ENCODE peak calls at places on chromosomes 1 and 21, in ten cellular contexts. S is colonic mucosa; T is fibroblast of mammary gland; I is MCF 10A; K is activated CD8-positive, alpha-beta T cell treated with anti-CD3 and anti-CD28 coated beads for 36 hours; P is fibroblast of lung; C is GM06990; Z is BE2C; L is GM13976; M is sigmoid colon. F is an unnamed sample.

GRCh38 chr1:227449051-227449450 is 114.3 kb upstream of the ZNF678 start:
- DNase-seq in I (peak), P (peak), K (peak), Z (peak), T (peak), L (peak), C (no peak), S (no peak), M (no peak), F (peak)

GRCh38 chr1:198155253-198155652 is 1.5 kb upstream of the NEK7 start:
- DNase-seq in C (no peak), L (no peak), I (peak), K (no peak), S (no peak), Z (no peak), M (no peak), P (peak), T (peak), F (no peak)

GRCh38 chr1:165444897-165445370 is at the start of gene RXRG:
- DNase-seq in P (peak), K (peak), M (peak), C (no peak), T (peak), Z (peak), L (no peak), I (no peak), S (no peak), F (no peak)

GRCh38 chr1:38371505-38371844 is 324.9 kb upstream of the POU3F1 start:
- DNase-seq in Z (no peak), K (no peak), C (no peak), S (no peak), T (no peak), L (no peak), M (no peak), P (no peak), I (no peak), F (no peak)

GRCh38 chr1:229065613-229066012 is 205.3 kb upstream of the RAB4A start:
- DNase-seq in C (no peak), M (no peak), K (no peak), I (no peak), Z (no peak), P (no peak), T (no peak), L (no peak), S (no peak), F (no peak)

GRCh38 chr1:21909787-21910503 is 27.2 kb downstream of the HSPG2 start:
- DNase-seq in T (peak), Z (no peak), L (peak), I (no peak), S (no peak), K (peak), C (peak), M (peak), P (peak), F (peak)

GRCh38 chr1:208479435-208479834 is 235.3 kb upstream of the PLXNA2 start:
- DNase-seq in C (no peak), P (no peak), M (no peak), L (no peak), K (no peak), I (no peak), S (no peak), Z (no peak), T (no peak), F (no peak)

GRCh38 chr1:10779201-10779600 is 17.2 kb downstream of the CASZ1 start:
- DNase-seq in T (no peak), P (no peak), Z (no peak), I (peak), C (no peak), M (no peak), L (no peak), S (peak), K (peak), F (no peak)

GRCh38 chr1:241276391-241276790 is 80.6 kb downstream of the RGS7 start:
- DNase-seq in M (no peak), K (no peak), T (peak), S (no peak), P (no peak), L (no peak), Z (no peak), I (peak), C (no peak), F (no peak)

GRCh38 chr1:234707641-234708040 is 97.7 kb upstream of the IRF2BP2 start:
- DNase-seq in Z (no peak), L (no peak), K (no peak), S (peak), I (peak), T (peak), M (peak), P (peak), C (no peak), F (no peak)

GRCh38 chr1:151888972-151889570 is 20.2 kb downstream of the THEM4 start:
- DNase-seq in K (no peak), L (peak), I (peak), S (no peak), C (no peak), P (no peak), Z (no peak), M (no peak), T (peak), F (peak)

GRCh38 chr1:158203693-158204457 is 23.2 kb downstream of the CD1D start:
- DNase-seq in C (no peak), L (peak), I (peak), S (peak), K (peak), M (no peak), Z (peak), T (peak), P (peak), F (peak)

GRCh38 chr1:54487571-54488050 is 60.4 kb upstream of the ACOT11 start:
- DNase-seq in T (no peak), P (no peak), Z (no peak), C (no peak), I (no peak), M (no peak), L (no peak), S (peak), K (no peak), F (peak)

GRCh38 chr1:51966559-51966958 is 23.9 kb downstream of the RAB3B start:
- DNase-seq in P (no peak), K (no peak), C (no peak), I (no peak), T (no peak), M (no peak), S (no peak), L (no peak), Z (no peak), F (no peak)

GRCh38 chr1:210251680-210252490 is 19.3 kb downstream of the SERTAD4 start:
- DNase-seq in Z (no peak), K (no peak), S (peak), L (peak), T (no peak), P (no peak), C (no peak), M (no peak), I (no peak), F (peak)

GRCh38 chr21:42495765-42496119 is 282 bp downstream of the RSPH1 start:
- DNase-seq in P (peak), C (no peak), T (peak), S (peak), I (no peak), M (no peak), K (no peak), Z (no peak), L (no peak), F (no peak)

GRCh38 chr21:42495027-42495426 is 997 bp downstream of the RSPH1 start:
- DNase-seq in P (no peak), Z (no peak), S (no peak), M (no peak), C (no peak), L (no peak), K (no peak), I (no peak), T (no peak), F (no peak)

GRCh38 chr21:42498012-42498411 is 2.0 kb upstream of the RSPH1 start:
- DNase-seq in T (no peak), S (no peak), M (no peak), L (no peak), C (no peak), K (no peak), I (no peak), P (no peak), Z (no peak), F (no peak)

GRCh38 chr21:42496839-42497202 is 797 bp upstream of the RSPH1 start:
- DNase-seq in Z (no peak), K (peak), C (no peak), M (peak), L (no peak), I (no peak), S (peak), T (peak), P (peak), F (no peak)

DNA sequence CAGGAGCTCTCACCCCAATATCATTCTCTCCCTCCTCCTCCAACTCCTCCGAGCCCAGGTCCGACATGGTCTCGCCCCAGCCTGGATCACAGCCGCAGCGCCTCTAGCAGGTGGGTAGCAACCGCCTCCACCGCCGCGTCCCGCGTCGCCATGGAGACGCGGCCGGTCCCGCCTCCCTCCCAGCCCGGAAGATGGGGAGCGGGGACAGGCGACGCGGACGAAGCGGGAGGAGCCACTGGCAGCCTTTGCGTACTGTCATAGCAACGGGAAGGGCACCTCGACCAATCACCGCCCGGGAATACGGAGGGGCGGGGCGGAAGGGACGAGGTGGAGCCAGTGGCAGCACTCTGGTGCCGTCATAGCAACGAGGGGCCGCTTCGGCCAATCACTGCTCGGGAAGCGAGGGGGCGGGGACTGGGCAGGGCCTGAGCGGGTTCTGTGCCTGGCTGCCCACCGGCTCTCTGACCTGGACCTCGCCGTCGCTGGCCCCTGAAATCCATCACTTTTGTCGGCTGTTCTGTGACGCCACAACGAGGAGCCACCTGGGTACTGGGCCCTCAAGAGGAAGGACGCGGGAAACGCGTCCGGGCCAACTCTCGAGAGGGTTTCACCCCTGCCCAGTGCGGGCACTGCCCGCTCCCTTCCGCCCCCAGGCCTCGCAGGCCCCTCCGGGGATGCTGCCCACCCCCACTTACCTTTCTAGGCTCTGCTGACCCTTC is at the start of gene RSPH1:
- DNase-seq in P (peak), K (peak), M (peak), Z (peak), S (peak), I (peak), T (peak), C (peak), L (peak), F (peak)
- TF ChIP-seq CTCF in P (no peak), K (no peak), M (no peak), Z (no peak), S (no peak), I (no peak), T (no peak), C (no peak), L (no peak), F (peak)

GRCh38 chr1:18636762-18637552 is 6.3 kb downstream of the PAX7 start:
- DNase-seq in T (no peak), I (no peak), C (no peak), S (no peak), L (no peak), K (no peak), P (no peak), M (no peak), Z (no peak), F (no peak)

GRCh38 chr1:18633428-18634155 is 2.9 kb downstream of the PAX7 start:
- DNase-seq in M (no peak), Z (no peak), L (no peak), P (no peak), I (no peak), C (no peak), K (no peak), T (no peak), S (no peak), F (no peak)

GRCh38 chr1:18634276-18634675 is 3.6 kb downstream of the PAX7 start:
- DNase-seq in C (no peak), L (no peak), K (no peak), P (no peak), M (no peak), T (no peak), S (no peak), I (no peak), Z (no peak), F (no peak)

GRCh38 chr1:18635833-18636671 is 5.4 kb downstream of the PAX7 start:
- DNase-seq in P (no peak), I (no peak), K (peak), M (no peak), C (no peak), L (no peak), T (peak), S (no peak), Z (no peak), F (no peak)

DNA sequence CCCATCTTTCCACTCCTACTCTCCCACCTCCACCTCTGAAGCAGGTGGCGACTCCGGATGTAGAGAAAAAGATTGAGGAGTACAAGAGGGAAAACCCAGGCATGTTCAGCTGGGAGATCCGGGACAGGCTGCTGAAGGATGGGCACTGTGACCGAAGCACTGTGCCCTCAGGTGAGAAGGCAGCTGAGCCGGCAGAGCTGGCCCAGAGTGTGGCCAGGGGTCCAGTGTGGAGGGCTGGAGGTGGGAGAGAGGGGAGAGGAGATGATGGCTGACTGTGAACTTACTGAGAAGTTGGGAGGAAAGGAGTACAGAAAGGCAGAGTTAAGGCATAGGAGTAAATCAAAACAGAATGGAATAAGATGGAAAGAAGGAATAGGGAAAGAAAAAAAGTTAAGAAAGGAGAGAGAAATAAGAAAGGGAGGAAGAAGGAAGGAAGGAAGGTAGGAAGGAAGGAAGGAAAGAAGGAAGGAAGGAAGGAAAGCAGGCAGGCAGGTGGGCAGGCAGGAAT is 4.5 kb downstream of the PAX7 start:
- DNase-seq in S (no peak), I (no peak), P (no peak), C (no peak), L (no peak), T (no peak), K (no peak), Z (no peak), M (no peak), F (no peak)
- TF ChIP-seq CTCF in S (no peak), I (no peak), P (no peak), C (no peak), L (no peak), T (no peak), K (no peak), Z (no peak), M (no peak), F (no peak)

DNA sequence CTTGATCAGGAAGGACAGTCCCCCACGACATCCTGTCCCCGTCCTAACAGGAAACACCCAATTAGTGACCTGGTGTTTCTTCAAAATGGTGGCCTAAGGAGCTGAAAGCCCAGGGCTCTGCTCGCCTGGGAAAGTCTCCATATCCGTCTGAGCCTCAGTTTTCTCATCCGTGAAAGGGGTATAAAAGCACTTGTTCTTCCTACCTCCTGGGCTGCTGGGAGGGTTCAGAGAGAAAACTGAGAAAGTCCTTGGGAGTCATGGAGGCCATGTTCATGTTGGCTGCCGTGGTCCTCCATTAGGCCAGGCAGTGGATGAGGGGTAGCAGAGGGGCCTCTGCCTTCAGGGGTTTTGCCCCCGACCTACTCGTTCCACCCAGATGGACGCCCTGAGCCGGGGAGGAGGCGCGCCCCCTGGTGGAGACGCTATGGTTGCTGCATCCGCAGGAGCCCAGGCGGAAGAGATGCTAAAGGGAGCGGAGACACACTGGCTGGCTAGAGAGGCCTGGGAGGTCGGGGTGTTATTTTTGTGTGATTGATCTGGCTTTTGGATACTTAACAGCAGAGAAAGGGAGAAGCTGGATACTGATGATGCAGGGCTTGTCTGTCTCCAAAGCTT is 113.5 kb downstream of the PRDM2 start:
- DNase-seq in S (no peak), L (peak), P (peak), K (peak), Z (peak), C (no peak), I (no peak), M (no peak), T (peak), F (peak)
- TF ChIP-seq CTCF in S (peak), L (peak), P (peak), K (peak), Z (peak), C (peak), I (no peak), M (no peak), T (peak), F (peak)

GRCh38 chr1:31335007-31335406 is 37.9 kb downstream of the FABP3 start:
- DNase-seq in I (peak), C (no peak), K (no peak), L (peak), M (no peak), S (no peak), P (peak), Z (no peak), T (peak), F (peak)
- TF ChIP-seq CTCF in I (peak), C (peak), K (peak), L (peak), M (no peak), S (peak), P (peak), Z (peak), T (peak), F (peak)

GRCh38 chr1:4267381-4268261 is 367.5 kb upstream of the C1orf174 start:
- DNase-seq in C (no peak), P (no peak), I (no peak), S (no peak), M (no peak), T (no peak), Z (no peak), K (no peak), L (peak), F (no peak)

GRCh38 chr1:4270651-4271337 is 370.7 kb upstream of the C1orf174 start:
- DNase-seq in P (no peak), T (no peak), K (no peak), S (no peak), I (no peak), L (no peak), C (no peak), M (no peak), Z (no peak), F (no peak)

GRCh38 chr1:4271338-4271998 is 371.4 kb upstream of the C1orf174 start:
- DNase-seq in I (no peak), L (no peak), K (no peak), M (no peak), Z (no peak), P (no peak), S (no peak), C (no peak), T (no peak), F (no peak)

GRCh38 chr1:4268262-4268889 is 368.3 kb upstream of the C1orf174 start:
- DNase-seq in S (no peak), T (no peak), P (no peak), L (no peak), K (no peak), C (no peak), M (no peak), Z (no peak), I (no peak), F (no peak)

GRCh38 chr1:4268890-4269286 is 368.8 kb upstream of the C1orf174 start:
- DNase-seq in M (no peak), T (no peak), C (no peak), Z (no peak), L (no peak), I (no peak), S (no peak), P (no peak), K (no peak), F (no peak)
- TF ChIP-seq CTCF in M (no peak), T (no peak), C (no peak), Z (no peak), L (no peak), I (no peak), S (no peak), P (no peak), K (no peak), F (no peak)

GRCh38 chr1:184467295-184467694 is 80.5 kb downstream of the C1orf21 start:
- DNase-seq in C (no peak), I (no peak), Z (no peak), S (no peak), T (no peak), L (no peak), M (no peak), P (no peak), K (no peak), F (no peak)

GRCh38 chr1:184462990-184463389 is 76.2 kb downstream of the C1orf21 start:
- DNase-seq in Z (no peak), I (no peak), K (no peak), P (no peak), T (no peak), L (no peak), S (no peak), M (no peak), C (no peak), F (no peak)

GRCh38 chr1:184463680-184464079 is 76.9 kb downstream of the C1orf21 start:
- DNase-seq in L (no peak), T (no peak), M (no peak), S (no peak), K (no peak), C (no peak), Z (no peak), P (no peak), I (no peak), F (no peak)

GRCh38 chr1:184464757-184465156 is 77.9 kb downstream of the C1orf21 start:
- DNase-seq in T (no peak), M (no peak), Z (no peak), C (no peak), I (no peak), K (no peak), L (no peak), P (no peak), S (no peak), F (no peak)

GRCh38 chr1:184465489-184466146 is 78.8 kb downstream of the C1orf21 start:
- DNase-seq in M (no peak), I (no peak), T (peak), K (no peak), L (no peak), Z (no peak), P (no peak), S (no peak), C (no peak), F (no peak)
- TF ChIP-seq CTCF in M (no peak), I (no peak), T (no peak), K (no peak), L (no peak), Z (peak), P (peak), S (no peak), C (peak), F (no peak)

DNA sequence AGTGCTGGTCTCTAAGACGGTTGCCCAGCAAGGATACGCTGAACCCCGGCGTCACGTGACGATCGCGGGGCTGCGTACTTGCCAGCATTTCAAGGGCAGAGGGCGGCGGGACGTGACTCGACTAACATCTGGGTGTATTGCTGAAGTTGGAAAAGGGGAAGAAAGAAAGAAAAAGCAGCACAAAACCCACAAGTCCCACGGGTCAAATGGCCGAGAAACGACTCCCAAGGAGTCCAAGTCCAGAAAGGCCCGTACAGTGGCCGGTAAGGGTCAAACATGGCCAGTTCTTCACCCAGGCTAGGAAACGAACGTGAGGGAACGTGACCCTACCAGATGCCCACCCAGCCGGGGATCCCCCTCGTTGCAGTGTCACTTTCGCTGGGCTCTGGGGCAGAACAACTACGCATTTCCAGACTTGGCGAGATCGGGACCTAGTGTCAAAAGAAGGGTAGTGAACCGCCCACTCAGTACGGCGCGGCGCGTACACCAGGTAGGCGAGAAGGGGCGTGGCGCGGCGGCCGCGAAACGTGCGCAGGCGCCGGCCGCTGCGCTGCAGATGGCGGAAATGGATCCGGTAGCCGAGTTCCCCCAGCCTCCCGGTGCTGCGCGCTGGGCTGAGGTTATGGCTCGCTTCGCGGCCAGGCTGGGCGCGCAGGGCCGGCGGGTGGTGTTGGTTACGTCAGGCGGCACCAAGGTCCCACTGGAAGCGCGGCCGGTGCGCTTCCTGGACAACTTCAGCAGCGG is at the start of the genes PPCS and ZMYND12:
- DNase-seq in T (peak), P (peak), I (peak), M (peak), C (peak), L (peak), K (peak), S (peak), Z (peak), F (peak)
- TF ChIP-seq CTCF in T (no peak), P (no peak), I (no peak), M (no peak), C (no peak), L (no peak), K (peak), S (no peak), Z (no peak), F (no peak)

F was measured in GM13977.